ENCODE peak calls at places on chromosome 11, in ten cellular contexts. T is mucosa of descending colon, J is tibial nerve, K is HL-60, P is fibroblast of lung, V is GM12864, R is A549, B is OCI-LY7, N is adrenal gland, F is endodermal cell. Z is an unnamed sample.

GRCh38 chr11:57308426-57309060 is 16.2 kb downstream of the TNKS1BP1 start:
- DNase-seq in T (no peak), J (no peak), K (no peak), P (no peak), V (no peak), R (no peak), B (no peak), N (no peak), F (no peak), Z (no peak)

GRCh38 chr11:85526564-85526963 is 100.6 kb downstream of the DLG2 start:
- DNase-seq in T (no peak), J (no peak), K (no peak), P (no peak), V (no peak), R (no peak), B (no peak), N (no peak), F (no peak), Z (no peak)

GRCh38 chr11:17531071-17531817 is 13.0 kb downstream of the USH1C start:
- DNase-seq in T (no peak), J (no peak), K (no peak), P (no peak), V (no peak), R (no peak), B (no peak), N (no peak), F (no peak), Z (no peak)

GRCh38 chr11:78660451-78660850 is 85.8 kb upstream of the NARS2 start:
- DNase-seq in T (no peak), J (no peak), K (no peak), P (no peak), V (no peak), R (no peak), B (no peak), N (no peak), F (peak; percentile 31), Z (no peak)

GRCh38 chr11:6625832-6626420 is 6.7 kb upstream of the TPP1 start:
- DNase-seq in T (no peak), J (no peak), K (no peak), P (no peak), V (no peak), R (no peak), B (no peak), N (no peak), F (no peak), Z (no peak)

GRCh38 chr11:32118025-32118974 is 27.4 kb downstream of the RCN1 start:
- DNase-seq in T (no peak), J (no peak), K (no peak), P (peak; percentile 66), V (no peak), R (peak; percentile 24), B (no peak), N (peak; percentile 56), F (no peak), Z (no peak)

GRCh38 chr11:16226245-16226644 is 130.1 kb downstream of the SOX6 start:
- DNase-seq in T (peak; percentile 74), J (no peak), K (no peak), P (peak; percentile 31), V (no peak), R (peak; percentile 84), B (no peak), N (no peak), F (no peak), Z (no peak)

GRCh38 chr11:66106786-66107599 is 36.9 kb downstream of the PACS1 start:
- DNase-seq in T (no peak), J (no peak), K (no peak), P (no peak), V (no peak), R (peak; percentile 23), B (no peak), N (no peak), F (no peak), Z (no peak)

GRCh38 chr11:120608760-120609211 is 97.2 kb downstream of the GRIK4 start:
- DNase-seq in T (peak; percentile 40), J (no peak), K (no peak), P (peak; percentile 75), V (no peak), R (no peak), B (no peak), N (peak; percentile 22), F (peak; percentile 69), Z (no peak)

GRCh38 chr11:62540804-62541671 is 5.6 kb downstream of the AHNAK start:
- DNase-seq in T (peak; percentile 58), J (no peak), K (no peak), P (no peak), V (peak; percentile 72), R (no peak), B (peak; percentile 67), N (peak; percentile 62), F (no peak), Z (peak; percentile 74)

GRCh38 chr11:102382384-102382783 is 35.4 kb downstream of the BIRC2 start:
- DNase-seq in T (no peak), J (no peak), K (no peak), P (no peak), V (no peak), R (no peak), B (no peak), N (no peak), F (no peak), Z (no peak)

GRCh38 chr11:116792144-116792868 is 627 bp upstream of the APOA5 start:
- DNase-seq in T (no peak), J (no peak), K (no peak), P (no peak), V (no peak), R (no peak), B (no peak), N (no peak), F (no peak), Z (no peak)

GRCh38 chr11:116791002-116791812 is 472 bp downstream of the APOA5 start:
- DNase-seq in T (peak; percentile 85), J (peak; percentile 56), K (peak; percentile 72), P (peak; percentile 64), V (no peak), R (peak; percentile 49), B (peak; percentile 71), N (peak; percentile 66), F (peak; percentile 97), Z (peak; percentile 89)

GRCh38 chr11:116793476-116794096 is 1.9 kb upstream of the APOA5 start:
- DNase-seq in T (no peak), J (no peak), K (no peak), P (peak; percentile 34), V (no peak), R (peak; percentile 23), B (peak; percentile 11), N (no peak), F (no peak), Z (no peak)

GRCh38 chr11:116791813-116792143 is at the start of gene APOA5:
- DNase-seq in T (no peak), J (no peak), K (no peak), P (no peak), V (no peak), R (no peak), B (no peak), N (no peak), F (no peak), Z (no peak)

DNA sequence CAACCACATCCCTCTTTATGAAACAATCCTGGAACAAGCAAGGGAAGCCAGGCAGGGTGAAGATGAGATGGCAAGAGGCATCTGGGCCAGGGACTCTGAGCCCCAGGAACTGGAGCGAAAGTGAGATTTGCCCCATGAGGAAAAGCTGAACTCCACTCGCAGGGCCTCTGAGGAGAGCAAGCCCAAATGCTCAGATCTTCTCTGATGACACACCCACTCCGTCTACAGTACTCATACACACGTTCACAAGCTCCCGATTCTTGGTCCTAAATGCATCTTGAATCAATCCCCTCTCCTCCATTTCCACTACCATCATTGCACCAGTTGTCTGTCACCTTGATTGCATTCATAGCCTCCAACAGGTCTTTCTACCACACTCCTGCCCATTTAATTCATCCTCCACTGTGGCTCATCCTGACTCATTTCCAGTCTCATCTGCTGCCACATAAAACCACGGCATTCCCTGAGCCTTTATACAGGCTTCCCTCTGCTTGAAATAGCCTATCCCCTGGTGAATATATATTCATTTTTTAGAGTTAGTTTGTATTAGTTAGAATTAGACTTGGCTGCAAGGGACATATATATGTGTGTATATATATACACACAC is 1.3 kb upstream of the APOA5 start:
- DNase-seq in T (no peak), J (no peak), K (no peak), P (no peak), V (no peak), R (no peak), B (no peak), N (no peak), F (no peak), Z (no peak)
- TF ChIP-seq CTCF in T (no peak), J (no peak), K (no peak), P (no peak), V (no peak), R (no peak), B (no peak), N (no peak), F (no peak), Z (no peak)

GRCh38 chr11:101083334-101083733 is 46.3 kb downstream of the PGR start:
- DNase-seq in T (no peak), J (no peak), K (no peak), P (no peak), V (no peak), R (no peak), B (no peak), N (no peak), F (peak; percentile 54), Z (no peak)
- TF ChIP-seq CTCF in T (no peak), J (no peak), K (no peak), P (no peak), V (no peak), R (no peak), B (no peak), N (no peak), F (peak; percentile 52), Z (no peak)

GRCh38 chr11:109898592-109898991 is 194.6 kb upstream of the ZC3H12C start:
- DNase-seq in T (no peak), J (no peak), K (no peak), P (no peak), V (no peak), R (no peak), B (no peak), N (no peak), F (no peak), Z (no peak)

GRCh38 chr11:109902764-109903436 is 190.3 kb upstream of the ZC3H12C start:
- DNase-seq in T (no peak), J (no peak), K (no peak), P (no peak), V (no peak), R (no peak), B (no peak), N (no peak), F (no peak), Z (no peak)
- TF ChIP-seq CTCF in T (no peak), J (no peak), K (no peak), P (no peak), V (no peak), R (no peak), B (no peak), N (no peak), F (no peak), Z (no peak)

DNA sequence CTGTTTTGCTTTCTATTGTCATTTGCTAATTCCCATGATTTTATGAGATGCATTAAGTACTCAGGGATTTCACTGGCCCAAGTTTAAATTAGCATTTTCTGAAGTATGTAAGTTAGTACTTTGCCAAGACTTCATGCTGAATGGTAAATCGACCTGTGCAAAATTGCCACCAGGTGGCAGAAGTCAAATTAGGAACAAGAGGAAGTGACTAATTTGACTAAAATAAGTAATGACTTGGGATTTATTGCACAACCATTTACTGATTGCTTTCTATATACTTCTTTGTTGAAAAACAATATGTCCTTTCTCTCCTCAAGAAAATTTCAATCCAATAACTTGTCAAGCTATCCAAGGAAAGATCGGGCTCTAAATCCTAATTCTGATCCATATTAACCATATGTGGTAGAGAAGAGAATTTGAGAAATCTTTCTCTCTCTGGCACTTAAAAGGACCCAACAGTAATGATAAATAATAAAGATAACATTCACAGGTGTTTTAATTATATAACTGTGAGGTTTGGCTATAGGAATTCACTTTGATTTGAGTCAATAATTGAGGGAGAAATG is 253.7 kb upstream of the CHORDC1 start:
- DNase-seq in T (no peak), J (no peak), K (peak; percentile 42), P (peak; percentile 42), V (peak; percentile 19), R (peak; percentile 54), B (peak; percentile 13), N (no peak), F (peak; percentile 77), Z (no peak)
- TF ChIP-seq CTCF in T (no peak), J (peak; percentile 6), K (peak; percentile 22), P (no peak), V (peak; percentile 42), R (peak; percentile 46), B (peak; percentile 80), N (peak; percentile 23), F (peak; percentile 83), Z (peak; percentile 26)